ENCODE peak calls at places on chromosome 22, in nine cellular contexts. E, J, U, G, A, R, T, S and F are unnamed samples.

GRCh38 chr22:35212020-35212419 is 45.3 kb upstream of the HMGXB4 start:
- DNase-seq in E (no peak), J (no peak), U (no peak), G (peak; percentile 52), A (no peak), R (peak; percentile 21), T (peak; percentile 19), S (no peak), F (no peak)

GRCh38 chr22:30033891-30034290 is 46.4 kb upstream of the HORMAD2 start:
- DNase-seq in E (no peak), J (no peak), U (no peak), G (no peak), A (no peak), R (no peak), T (no peak), S (no peak), F (no peak)

GRCh38 chr22:45946805-45947600 is 30.0 kb downstream of the WNT7B start:
- DNase-seq in E (no peak), J (no peak), U (no peak), G (no peak), A (no peak), R (no peak), T (no peak), S (no peak), F (no peak)

GRCh38 chr22:44847380-44847779 is 95.0 kb downstream of the ARHGAP8 start:
- DNase-seq in E (no peak), J (no peak), U (no peak), G (no peak), A (no peak), R (no peak), T (no peak), S (no peak), F (no peak)

GRCh38 chr22:42655693-42656092 is 6.5 kb upstream of the CYB5R3 start:
- DNase-seq in E (no peak), J (no peak), U (peak; percentile 51), G (peak; percentile 50), A (no peak), R (no peak), T (no peak), S (no peak), F (no peak)

GRCh38 chr22:39309364-39309861 is 10.0 kb downstream of the RPL3 start:
- DNase-seq in E (no peak), J (no peak), U (no peak), G (peak; percentile 86), A (no peak), R (no peak), T (no peak), S (no peak), F (no peak)

GRCh38 chr22:32579533-32580220 is 105.1 kb downstream of the FBXO7 start:
- DNase-seq in E (no peak), J (no peak), U (no peak), G (no peak), A (no peak), R (peak; percentile 46), T (peak; percentile 23), S (no peak), F (no peak)

GRCh38 chr22:26852176-26852575 is 194.8 kb downstream of the MIAT start:
- DNase-seq in E (peak; percentile 36), J (no peak), U (no peak), G (peak; percentile 94), A (no peak), R (no peak), T (no peak), S (no peak), F (peak; percentile 15)

GRCh38 chr22:40499187-40499753 is 128.9 kb downstream of the SGSM3 start:
- DNase-seq in E (no peak), J (no peak), U (no peak), G (no peak), A (no peak), R (peak; percentile 86), T (peak; percentile 98), S (peak; percentile 59), F (no peak)

GRCh38 chr22:33401291-33401690 is 343.1 kb upstream of the SYN3 start:
- DNase-seq in E (no peak), J (no peak), U (no peak), G (no peak), A (no peak), R (peak; percentile 58), T (no peak), S (no peak), F (no peak)

GRCh38 chr22:49241174-49241851 is 586.4 kb downstream of the BRD1 start:
- DNase-seq in E (no peak), J (no peak), U (no peak), G (no peak), A (no peak), R (no peak), T (no peak), S (no peak), F (no peak)

GRCh38 chr22:33105501-33105911 is 47.3 kb upstream of the SYN3 start:
- DNase-seq in E (no peak), J (no peak), U (no peak), G (no peak), A (no peak), R (peak; percentile 23), T (no peak), S (no peak), F (no peak)

GRCh38 chr22:19291218-19291579 is 320 bp downstream of the CLTCL1 start:
- DNase-seq in E (peak; percentile 87), J (no peak), U (no peak), G (peak; percentile 74), A (peak; percentile 5), R (peak; percentile 50), T (no peak), S (no peak), F (peak; percentile 73)

GRCh38 chr22:49724893-49725489 is 102.7 kb downstream of the BRD1 start:
- DNase-seq in E (peak; percentile 86), J (peak; percentile 76), U (peak; percentile 57), G (peak; percentile 93), A (peak; percentile 59), R (peak; percentile 88), T (peak; percentile 58), S (peak; percentile 72), F (no peak)

GRCh38 chr22:50261615-50262459 is at the start of gene MAPK12:
- DNase-seq in E (no peak), J (no peak), U (no peak), G (peak; percentile 82), A (no peak), R (peak; percentile 86), T (peak; percentile 22), S (no peak), F (no peak)